ENCODE peak calls at places on chromosomes 1 and 21, in seven cellular contexts. P is GM23338, K is MM.1S, F is hepatocyte, E is GM23248, D is PC-3, N is HCT116. Y is an unnamed sample. For H4K20me1 and H3K9me2, the result is how much of the 10 kb centered on the place peaks cover.

GRCh38 chr21:44815852-44816628 is 1.8 kb downstream of the SUMO3 start:
- DNase-seq in P (no peak), K (no peak), F (peak), E (peak), D (no peak), N (no peak), Y (no peak)

GRCh38 chr1:56676571-56677035 is 31.5 kb downstream of the PRKAA2 start:
- DNase-seq in P (no peak), K (no peak), F (peak), E (peak), D (peak), N (no peak), Y (peak)

GRCh38 chr1:43194509-43194908 is 22.4 kb downstream of the CFAP57 start:
- DNase-seq in P (no peak), K (no peak), F (no peak), E (no peak), D (no peak), N (no peak), Y (no peak)

GRCh38 chr1:94737124-94737998 is 82.8 kb upstream of the SLC44A3 start:
- DNase-seq in P (no peak), K (no peak), F (peak), E (peak), D (peak), N (no peak), Y (no peak)

GRCh38 chr1:17561252-17561558 is 21.7 kb downstream of the ARHGEF10L start:
- DNase-seq in P (no peak), K (no peak), F (no peak), E (peak), D (no peak), N (no peak), Y (no peak)

GRCh38 chr1:165854101-165854845 is 26.9 kb downstream of the UCK2 start:
- DNase-seq in P (no peak), K (no peak), F (peak), E (peak), D (no peak), N (no peak), Y (peak)

GRCh38 chr1:155268630-155269029 is 4.7 kb downstream of the CLK2 start:
- DNase-seq in P (no peak), K (no peak), F (no peak), E (no peak), D (no peak), N (no peak), Y (no peak)

GRCh38 chr1:58288624-58289142 is 257.8 kb downstream of the OMA1 start:
- DNase-seq in P (no peak), K (no peak), F (no peak), E (no peak), D (no peak), N (no peak), Y (no peak)

GRCh38 chr1:174999926-175000696 is at the start of gene CACYBP:
- DNase-seq in P (peak), K (peak), F (no peak), E (peak), D (no peak), N (no peak), Y (no peak)

GRCh38 chr1:147545133-147545532 is 3.8 kb downstream of the BCL9 start:
- DNase-seq in P (peak), K (peak), F (peak), E (peak), D (peak), N (peak), Y (peak)

DNA sequence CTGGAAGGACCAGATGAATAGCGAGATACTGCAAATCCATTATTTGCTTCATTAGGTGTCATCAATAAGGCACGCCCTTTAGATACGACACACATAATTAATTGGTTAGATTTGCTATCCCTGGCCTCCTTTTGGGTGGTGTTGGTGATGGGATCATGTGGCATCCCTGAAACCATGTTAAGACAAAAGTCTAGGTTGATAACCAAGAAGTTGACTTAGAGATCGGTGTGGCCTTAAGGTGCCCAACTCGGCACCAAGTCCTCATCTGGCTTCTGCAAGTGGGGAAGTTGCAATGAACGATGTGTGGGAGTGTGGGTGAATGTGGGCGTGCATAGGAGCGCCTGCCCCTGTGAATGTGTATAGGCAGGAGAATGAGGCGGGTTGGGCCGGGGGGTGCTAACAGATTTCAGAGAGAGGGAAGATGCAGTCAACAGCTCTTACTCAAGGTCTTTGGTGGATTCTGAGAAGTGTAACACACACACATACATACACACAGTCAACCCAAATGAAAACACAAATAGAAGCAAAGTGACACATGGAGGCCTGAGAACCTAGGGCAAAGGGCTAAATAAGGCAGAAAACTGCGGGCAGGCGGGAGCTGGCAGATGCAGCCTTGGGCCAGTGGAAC is 415.7 kb upstream of the ESRRG start:
- DNase-seq in P (peak), K (no peak), F (no peak), E (no peak), D (no peak), N (no peak), Y (no peak)
- TF ChIP-seq EZH2 in P (no peak), K (no peak), F (peak), E (no peak), D (no peak), N (no peak), Y (no peak)

DNA sequence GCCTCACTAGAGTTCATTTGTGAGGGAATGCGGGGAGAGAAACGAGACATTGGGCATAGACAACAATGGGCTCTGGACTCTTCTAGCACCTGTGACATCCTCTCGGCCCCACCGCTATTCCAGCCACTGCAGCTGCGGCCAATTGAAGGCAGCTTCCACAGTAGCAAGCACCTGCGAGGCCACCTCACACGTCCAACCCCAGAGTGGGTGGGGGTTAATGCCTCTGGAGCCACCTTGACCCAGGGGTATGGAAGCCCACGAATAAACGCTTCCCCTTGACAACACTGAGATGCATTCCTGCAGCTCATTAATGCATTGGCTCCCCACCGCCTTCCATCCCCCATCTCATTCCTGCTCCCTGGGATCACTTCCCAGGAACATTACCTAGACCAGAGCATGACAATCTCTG is 104.4 kb downstream of the GLIS1 start:
- DNase-seq in P (peak), K (no peak), F (no peak), E (no peak), D (no peak), N (no peak), Y (no peak)
- H4K20me1 ChIP-seq in P (under half), K (under half), F (under half), E (under half), D (under half), N (under half), Y (under half)

DNA sequence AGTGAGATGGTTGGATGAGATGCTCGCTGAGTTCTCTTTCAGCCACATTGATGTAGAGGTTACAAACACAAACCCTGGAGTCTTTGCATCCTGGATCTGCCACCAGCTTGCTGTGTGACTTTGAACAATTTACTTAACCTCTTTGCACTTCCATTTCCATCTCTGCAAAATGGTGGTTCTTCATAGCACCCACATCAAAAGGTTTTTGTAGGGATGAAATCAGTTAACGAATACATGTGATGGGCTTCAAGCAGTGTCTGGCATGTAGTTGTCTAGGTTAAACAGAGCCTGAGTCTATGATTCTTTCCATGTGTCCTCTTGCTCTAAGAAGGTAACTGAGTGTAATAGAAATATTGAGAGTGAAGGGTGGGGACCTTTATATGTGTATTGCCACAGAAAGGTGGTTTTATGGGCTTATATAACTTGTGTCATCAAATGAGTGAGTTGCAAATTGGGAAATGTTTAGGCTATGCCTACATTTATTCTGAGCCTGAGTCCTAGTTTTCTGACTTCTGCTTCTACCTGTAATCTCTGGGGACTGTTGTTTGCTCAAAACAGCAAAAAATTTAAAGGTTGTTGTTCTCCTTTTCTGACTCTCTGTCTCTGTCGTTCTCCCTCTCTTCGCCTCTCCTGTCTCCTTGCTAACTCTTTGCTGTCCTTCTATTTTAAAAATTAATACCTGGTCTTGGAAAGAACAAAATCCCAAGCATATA is 27.3 kb upstream of the LRRN2 start:
- DNase-seq in P (no peak), K (no peak), F (no peak), E (no peak), D (no peak), N (no peak), Y (no peak)
- H3K9me2 ChIP-seq in P (under half), K (under half), F (under half), E (under half), D (under half), N (under half), Y (under half)

GRCh38 chr1:52842643-52843310 is at the start of gene ZYG11A:
- DNase-seq in P (peak), K (peak), F (peak), E (peak), D (peak), N (no peak), Y (peak)
- TF ChIP-seq EZH2 in P (no peak), K (no peak), F (no peak), E (no peak), D (no peak), N (no peak), Y (no peak)

DNA sequence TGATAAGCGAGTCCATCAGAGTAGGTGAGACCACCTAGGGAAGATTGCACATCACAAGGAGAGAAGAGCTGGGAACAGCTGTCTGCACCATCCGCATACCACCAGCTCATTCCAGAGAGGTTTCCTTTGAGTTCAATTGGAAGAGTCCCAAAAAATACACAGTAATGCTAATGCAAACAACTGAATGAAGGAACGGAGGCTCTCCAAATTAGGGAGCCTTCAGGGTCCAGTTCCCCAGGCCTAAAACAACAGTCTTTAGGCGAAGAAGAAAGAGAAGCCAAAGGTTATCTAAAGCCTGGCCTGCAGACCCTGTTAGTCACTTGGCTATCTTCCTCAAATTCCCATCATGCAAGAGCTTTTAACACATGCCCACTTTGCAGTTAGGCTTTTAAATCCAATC is 246.4 kb downstream of the PBX1 start:
- DNase-seq in P (no peak), K (no peak), F (no peak), E (no peak), D (no peak), N (no peak), Y (no peak)
- H4K20me1 ChIP-seq in P (under half), K (under half), F (under half), E (under half), D (under half), N (under half), Y (under half)

DNA sequence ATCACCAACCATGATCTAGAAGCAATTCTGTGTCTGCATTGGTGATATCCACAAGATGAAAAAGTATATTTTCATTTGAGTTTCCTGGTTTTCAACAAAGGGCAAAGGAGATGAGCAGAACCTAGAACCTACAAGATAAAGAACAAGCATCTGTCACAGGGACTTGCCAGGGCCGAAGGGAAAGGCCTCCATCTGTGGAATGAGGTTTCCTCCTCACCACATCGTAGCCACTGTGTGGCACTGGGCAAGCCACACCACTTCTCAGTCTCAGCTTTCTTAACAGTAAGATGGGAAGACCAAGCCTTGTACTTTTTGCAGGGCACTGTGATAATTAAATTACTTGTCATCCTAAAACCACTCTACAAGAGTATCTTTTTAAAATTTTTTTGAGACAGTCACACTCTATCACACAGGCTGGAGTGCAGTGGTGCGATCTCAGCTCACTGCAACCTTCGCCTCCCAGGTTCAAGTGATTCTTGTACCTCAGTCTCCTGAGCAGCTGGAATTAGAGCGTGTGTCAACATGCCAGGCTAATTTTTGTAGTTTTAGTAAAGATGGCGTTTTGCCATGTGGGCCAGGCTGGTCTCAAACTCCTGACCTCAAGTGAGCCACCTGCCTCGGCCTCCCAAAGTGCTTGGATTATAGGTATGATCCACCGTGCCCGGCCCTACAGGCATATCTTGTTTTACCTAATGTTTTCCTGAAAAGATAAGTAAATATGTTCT is 45.8 kb downstream of the ARHGEF11 start:
- DNase-seq in P (no peak), K (no peak), F (no peak), E (no peak), D (no peak), N (no peak), Y (no peak)
- H3K9me2 ChIP-seq in P (under half), K (under half), F (under half), E (under half), D (under half), N (under half), Y (under half)